ENCODE peak calls at places on chromosomes 3 and 15, in seven cellular contexts. One of them, this sample, is unnamed.
A peak's percentile ranks its signal among the peaks of the same experiment; 100 is the strongest.

GRCh38 chr3:93988283-93988682 is 8.3 kb downstream of the ARL13B start:
- DNase-seq in right lobe of liver: no peak
- DNase-seq in bronchial epithelial cell: no peak
- DNase-seq in MM.1S: no peak
- DNase-seq in heart left ventricle: no peak
- DNase-seq in PC-3: peak; percentile 13
- DNase-seq in fibroblast of lung: peak; percentile 65
- DNase-seq in this sample: no peak

GRCh38 chr3:144112036-144112435 is 140.4 kb downstream of the DIPK2A start:
- DNase-seq in MM.1S: no peak
- DNase-seq in fibroblast of lung: peak; percentile 9
- DNase-seq in bronchial epithelial cell: no peak
- DNase-seq in heart left ventricle: no peak
- DNase-seq in right lobe of liver: no peak
- DNase-seq in PC-3: no peak
- DNase-seq in this sample: no peak

GRCh38 chr3:94234177-94234788 is 171.4 kb downstream of the NSUN3 start:
- DNase-seq in fibroblast of lung: peak; percentile 49
- DNase-seq in MM.1S: peak; percentile 44
- DNase-seq in heart left ventricle: no peak
- DNase-seq in right lobe of liver: no peak
- DNase-seq in bronchial epithelial cell: peak; percentile 47
- DNase-seq in PC-3: peak; percentile 70
- DNase-seq in this sample: peak; percentile 62

GRCh38 chr3:24548278-24548677 is 53.6 kb upstream of the THRB start:
- DNase-seq in right lobe of liver: no peak
- DNase-seq in bronchial epithelial cell: peak; percentile 12
- DNase-seq in MM.1S: no peak
- DNase-seq in PC-3: no peak
- DNase-seq in heart left ventricle: no peak
- DNase-seq in fibroblast of lung: peak; percentile 39
- DNase-seq in this sample: no peak

GRCh38 chr15:84981711-84982300 is at the start of gene PDE8A:
- DNase-seq in heart left ventricle: peak; percentile 35
- DNase-seq in right lobe of liver: peak; percentile 74
- DNase-seq in fibroblast of lung: peak; percentile 60
- DNase-seq in bronchial epithelial cell: no peak
- DNase-seq in MM.1S: peak; percentile 21
- DNase-seq in PC-3: peak; percentile 40
- DNase-seq in this sample: peak; percentile 34

GRCh38 chr15:92634641-92635272 is 20.8 kb downstream of the FAM174B start:
- DNase-seq in MM.1S: no peak
- DNase-seq in bronchial epithelial cell: no peak
- DNase-seq in right lobe of liver: peak; percentile 16
- DNase-seq in PC-3: no peak
- DNase-seq in heart left ventricle: no peak
- DNase-seq in fibroblast of lung: no peak
- DNase-seq in this sample: no peak

GRCh38 chr3:89260721-89261120 is 153.3 kb downstream of the EPHA3 start:
- DNase-seq in right lobe of liver: no peak
- DNase-seq in PC-3: no peak
- DNase-seq in MM.1S: no peak
- DNase-seq in heart left ventricle: no peak
- DNase-seq in fibroblast of lung: no peak
- DNase-seq in bronchial epithelial cell: no peak
- DNase-seq in this sample: no peak

GRCh38 chr15:61684749-61685467 is 375.3 kb downstream of the VPS13C start:
- DNase-seq in MM.1S: no peak
- DNase-seq in heart left ventricle: no peak
- DNase-seq in right lobe of liver: no peak
- DNase-seq in bronchial epithelial cell: no peak
- DNase-seq in PC-3: no peak
- DNase-seq in fibroblast of lung: no peak
- DNase-seq in this sample: no peak

GRCh38 chr3:159860727-159861126 is 127.9 kb upstream of the IL12A start:
- DNase-seq in PC-3: no peak
- DNase-seq in heart left ventricle: no peak
- DNase-seq in fibroblast of lung: no peak
- DNase-seq in bronchial epithelial cell: no peak
- DNase-seq in right lobe of liver: no peak
- DNase-seq in MM.1S: no peak
- DNase-seq in this sample: no peak

GRCh38 chr3:4834403-4834866 is 144.8 kb upstream of the BHLHE40 start:
- DNase-seq in PC-3: no peak
- DNase-seq in MM.1S: peak; percentile 16
- DNase-seq in bronchial epithelial cell: no peak
- DNase-seq in heart left ventricle: no peak
- DNase-seq in fibroblast of lung: peak; percentile 72
- DNase-seq in right lobe of liver: no peak
- DNase-seq in this sample: peak; percentile 73

GRCh38 chr3:112333386-112334334 is 704 bp downstream of the CD200 start:
- DNase-seq in MM.1S: no peak
- DNase-seq in fibroblast of lung: peak; percentile 36
- DNase-seq in bronchial epithelial cell: no peak
- DNase-seq in right lobe of liver: no peak
- DNase-seq in heart left ventricle: no peak
- DNase-seq in PC-3: no peak
- DNase-seq in this sample: peak; percentile 19

GRCh38 chr3:146313411-146314111 is 62.7 kb upstream of the PLSCR4 start:
- DNase-seq in MM.1S: no peak
- DNase-seq in right lobe of liver: no peak
- DNase-seq in PC-3: peak; percentile 88
- DNase-seq in fibroblast of lung: peak; percentile 93
- DNase-seq in heart left ventricle: no peak
- DNase-seq in bronchial epithelial cell: peak; percentile 69
- DNase-seq in this sample: no peak

GRCh38 chr15:31977812-31978662 is 52.3 kb upstream of the CHRNA7 start:
- DNase-seq in heart left ventricle: peak; percentile 30
- DNase-seq in PC-3: peak; percentile 52
- DNase-seq in bronchial epithelial cell: peak; percentile 5
- DNase-seq in fibroblast of lung: peak; percentile 18
- DNase-seq in right lobe of liver: no peak
- DNase-seq in MM.1S: peak; percentile 30
- DNase-seq in this sample: peak; percentile 70

GRCh38 chr3:12630292-12630691 is 33.6 kb downstream of the RAF1 start:
- DNase-seq in heart left ventricle: no peak
- DNase-seq in fibroblast of lung: no peak
- DNase-seq in bronchial epithelial cell: no peak
- DNase-seq in PC-3: no peak
- DNase-seq in MM.1S: no peak
- DNase-seq in right lobe of liver: no peak
- DNase-seq in this sample: no peak

GRCh38 chr15:85920926-85921325 is 126.2 kb upstream of the KLHL25 start:
- DNase-seq in heart left ventricle: no peak
- DNase-seq in fibroblast of lung: no peak
- DNase-seq in right lobe of liver: no peak
- DNase-seq in PC-3: no peak
- DNase-seq in bronchial epithelial cell: no peak
- DNase-seq in MM.1S: no peak
- DNase-seq in this sample: no peak

GRCh38 chr15:90131848-90132247 is 29.6 kb upstream of the IDH2 start:
- DNase-seq in MM.1S: no peak
- DNase-seq in right lobe of liver: no peak
- DNase-seq in PC-3: no peak
- DNase-seq in bronchial epithelial cell: no peak
- DNase-seq in fibroblast of lung: no peak
- DNase-seq in heart left ventricle: no peak
- DNase-seq in this sample: no peak

GRCh38 chr3:123024056-123024455 is 3.5 kb downstream of the SEMA5B start:
- DNase-seq in MM.1S: no peak
- DNase-seq in PC-3: no peak
- DNase-seq in right lobe of liver: no peak
- DNase-seq in bronchial epithelial cell: no peak
- DNase-seq in fibroblast of lung: no peak
- DNase-seq in heart left ventricle: no peak
- DNase-seq in this sample: no peak

GRCh38 chr3:123026551-123027291 is 842 bp downstream of the SEMA5B start:
- DNase-seq in fibroblast of lung: no peak
- DNase-seq in PC-3: no peak
- DNase-seq in heart left ventricle: peak; percentile 36
- DNase-seq in MM.1S: no peak
- DNase-seq in bronchial epithelial cell: no peak
- DNase-seq in right lobe of liver: peak; percentile 56
- DNase-seq in this sample: peak; percentile 25

GRCh38 chr3:123028233-123028828 is 768 bp upstream of the SEMA5B start:
- DNase-seq in PC-3: peak; percentile 80
- DNase-seq in fibroblast of lung: peak; percentile 58
- DNase-seq in right lobe of liver: no peak
- DNase-seq in MM.1S: peak; percentile 69
- DNase-seq in heart left ventricle: no peak
- DNase-seq in bronchial epithelial cell: peak; percentile 59
- DNase-seq in this sample: peak; percentile 50

GRCh38 chr3:123027292-123028232 is at the start of gene SEMA5B:
- DNase-seq in fibroblast of lung: peak; percentile 20
- DNase-seq in right lobe of liver: peak; percentile 53
- DNase-seq in PC-3: peak; percentile 21
- DNase-seq in MM.1S: peak; percentile 27
- DNase-seq in heart left ventricle: peak; percentile 29
- DNase-seq in bronchial epithelial cell: no peak
- DNase-seq in this sample: peak; percentile 44

DNA sequence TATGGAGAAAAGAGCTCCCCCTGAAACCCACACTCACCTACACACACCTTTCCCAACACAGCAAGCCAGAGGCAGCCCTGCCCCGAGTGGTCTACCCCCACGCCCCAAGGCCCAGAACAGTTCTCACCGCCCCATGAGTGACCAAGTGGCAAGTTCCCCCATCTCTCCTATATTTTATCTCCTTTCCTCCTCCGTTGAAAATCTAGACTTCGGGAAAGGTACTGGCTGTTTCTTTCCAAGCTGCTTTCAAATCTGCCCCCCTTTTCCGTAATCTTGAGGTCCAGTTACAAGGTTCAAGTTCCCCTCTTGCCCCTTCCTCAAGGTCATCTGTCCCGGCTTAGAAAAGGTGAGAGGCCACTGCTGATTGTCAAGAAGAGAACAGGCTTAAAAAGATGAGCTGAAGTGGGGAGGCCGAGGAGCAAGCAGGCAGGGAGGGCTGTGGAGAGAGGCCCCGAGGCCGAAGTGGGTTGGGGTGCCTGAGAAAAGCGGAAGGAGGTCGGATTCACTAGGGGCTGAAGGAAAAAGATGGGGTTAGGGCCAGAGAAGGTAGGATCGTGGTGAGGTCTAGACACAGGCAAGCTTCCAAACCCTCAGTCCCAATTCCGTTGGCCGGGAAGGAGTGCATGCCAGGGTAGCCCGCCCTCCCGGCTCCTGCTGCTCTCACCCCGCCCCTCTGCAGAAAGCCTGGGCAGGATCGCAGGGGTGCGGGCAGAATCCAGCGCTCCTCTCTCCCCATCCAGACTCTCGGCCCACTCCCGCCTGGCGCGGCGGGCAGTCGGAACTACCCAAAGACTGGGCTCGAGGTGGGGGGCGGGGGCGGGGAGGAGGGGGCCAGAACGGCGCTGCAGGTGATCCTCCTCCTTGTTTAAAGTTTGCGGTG is 1.7 kb downstream of the SEMA5B start:
- DNase-seq in bronchial epithelial cell: no peak
- DNase-seq in MM.1S: no peak
- DNase-seq in right lobe of liver: no peak
- DNase-seq in heart left ventricle: peak; percentile 36
- DNase-seq in PC-3: no peak
- DNase-seq in fibroblast of lung: no peak
- DNase-seq in this sample: no peak
- H3K27me3 ChIP-seq in bronchial epithelial cell: peaks cover 40% of the 10 kb centered on the region
- H3K27me3 ChIP-seq in MM.1S: peaks cover 17% of the 10 kb centered on the region
- H3K27me3 ChIP-seq in right lobe of liver: peaks cover 5% of the 10 kb centered on the region
- H3K27me3 ChIP-seq in heart left ventricle: peaks cover 15% of the 10 kb centered on the region
- H3K27me3 ChIP-seq in PC-3: peaks cover 96% of the 10 kb centered on the region
- H3K27me3 ChIP-seq in fibroblast of lung: peaks cover 70% of the 10 kb centered on the region
- H3K27me3 ChIP-seq in this sample: no peaks in the 10 kb centered on the region

GRCh38 chr15:73426458-73426994 is 16.4 kb upstream of the REC114 start:
- DNase-seq in fibroblast of lung: no peak
- DNase-seq in MM.1S: peak; percentile 74
- DNase-seq in bronchial epithelial cell: no peak
- DNase-seq in heart left ventricle: no peak
- DNase-seq in right lobe of liver: no peak
- DNase-seq in PC-3: no peak
- DNase-seq in this sample: no peak
- H3K27me3 ChIP-seq in fibroblast of lung: peaks cover 2% of the 10 kb centered on the region
- H3K27me3 ChIP-seq in MM.1S: no peaks in the 10 kb centered on the region
- H3K27me3 ChIP-seq in bronchial epithelial cell: peaks cover 1% of the 10 kb centered on the region
- H3K27me3 ChIP-seq in heart left ventricle: no peaks in the 10 kb centered on the region
- H3K27me3 ChIP-seq in right lobe of liver: no peaks in the 10 kb centered on the region
- H3K27me3 ChIP-seq in PC-3: peaks cover 43% of the 10 kb centered on the region
- H3K27me3 ChIP-seq in this sample: no peaks in the 10 kb centered on the region

DNA sequence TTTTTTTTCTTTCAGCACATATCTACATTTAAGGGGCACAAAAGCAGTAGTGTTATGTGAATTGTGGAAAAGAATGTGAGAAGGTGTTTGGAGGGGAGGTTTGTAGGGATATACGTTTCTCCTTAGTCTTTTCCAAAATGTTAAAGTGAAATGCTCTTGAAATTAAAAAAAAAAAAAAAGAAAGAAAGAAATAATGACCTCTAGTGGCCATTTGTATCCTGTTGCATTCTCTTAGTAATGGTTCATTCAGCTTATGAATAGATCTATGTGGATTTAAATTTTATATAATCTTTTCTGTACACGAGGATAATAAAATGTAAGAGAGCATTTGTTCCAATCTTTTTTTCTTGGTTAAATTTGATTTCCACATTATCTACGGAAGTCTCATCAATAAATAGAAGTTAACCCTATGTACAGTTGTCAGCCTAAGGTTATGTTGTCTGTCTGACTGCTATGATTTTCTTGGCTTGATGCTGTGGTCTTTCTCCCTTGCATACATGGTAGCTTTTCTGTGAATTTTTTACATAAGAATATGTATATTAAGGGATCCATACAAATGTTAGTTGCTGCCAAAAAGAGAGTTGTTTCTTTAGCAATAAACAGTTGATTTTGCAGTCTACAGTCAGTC is 1.7 kb downstream of the P2RY13 start:
- DNase-seq in PC-3: peak; percentile 64
- DNase-seq in right lobe of liver: no peak
- DNase-seq in fibroblast of lung: no peak
- DNase-seq in heart left ventricle: no peak
- DNase-seq in bronchial epithelial cell: peak; percentile 54
- DNase-seq in MM.1S: no peak
- DNase-seq in this sample: no peak
- H3K27me3 ChIP-seq in PC-3: no peaks in the 10 kb centered on the region
- H3K27me3 ChIP-seq in right lobe of liver: no peaks in the 10 kb centered on the region
- H3K27me3 ChIP-seq in fibroblast of lung: no peaks in the 10 kb centered on the region
- H3K27me3 ChIP-seq in heart left ventricle: no peaks in the 10 kb centered on the region
- H3K27me3 ChIP-seq in bronchial epithelial cell: no peaks in the 10 kb centered on the region
- H3K27me3 ChIP-seq in MM.1S: no peaks in the 10 kb centered on the region
- H3K27me3 ChIP-seq in this sample: no peaks in the 10 kb centered on the region

DNA sequence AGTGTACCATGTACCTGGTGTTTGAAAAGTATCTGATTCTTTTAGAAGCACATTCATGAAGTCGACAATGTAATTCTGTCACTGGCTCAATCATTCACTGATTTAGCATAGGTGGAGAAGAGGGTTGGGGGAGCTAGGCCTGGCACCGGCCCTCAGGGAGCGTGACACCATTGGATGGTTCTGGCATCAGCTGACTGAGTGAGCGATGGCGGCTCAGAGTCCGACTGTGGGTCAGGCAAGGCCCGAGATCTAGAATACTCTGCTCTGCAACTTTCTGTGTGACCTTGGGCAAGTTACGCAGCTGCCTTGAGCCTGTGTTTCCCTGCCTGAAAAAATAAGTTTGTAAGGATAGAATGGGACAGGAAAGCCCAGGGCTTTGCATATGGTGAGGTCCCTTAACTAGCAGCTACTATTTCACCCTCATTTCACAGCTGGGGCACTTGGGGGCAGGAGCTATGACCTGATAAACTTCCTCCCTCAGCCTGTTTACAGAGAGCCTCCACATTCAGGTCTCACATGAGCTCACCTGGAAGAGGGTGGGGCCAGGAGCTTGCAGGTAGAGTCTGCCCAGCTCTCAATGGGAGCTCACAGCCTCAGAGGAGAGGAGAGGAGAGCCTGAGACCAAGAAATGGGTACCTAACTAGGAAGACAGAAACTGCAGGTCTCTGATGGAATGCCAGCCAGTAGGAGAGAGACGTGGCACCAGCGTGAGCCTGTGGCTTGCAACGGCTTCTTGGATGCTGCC is 153.7 kb upstream of the TLE3 start:
- DNase-seq in fibroblast of lung: no peak
- DNase-seq in MM.1S: no peak
- DNase-seq in heart left ventricle: no peak
- DNase-seq in PC-3: no peak
- DNase-seq in bronchial epithelial cell: peak; percentile 31
- DNase-seq in right lobe of liver: no peak
- DNase-seq in this sample: peak; percentile 46
- H3K27me3 ChIP-seq in fibroblast of lung: peaks cover 12% of the 10 kb centered on the region
- H3K27me3 ChIP-seq in MM.1S: no peaks in the 10 kb centered on the region
- H3K27me3 ChIP-seq in heart left ventricle: no peaks in the 10 kb centered on the region
- H3K27me3 ChIP-seq in PC-3: peaks cover 5% of the 10 kb centered on the region
- H3K27me3 ChIP-seq in bronchial epithelial cell: peaks cover 4% of the 10 kb centered on the region
- H3K27me3 ChIP-seq in right lobe of liver: no peaks in the 10 kb centered on the region
- H3K27me3 ChIP-seq in this sample: no peaks in the 10 kb centered on the region

This sample was measured in testis.